ENCODE peak calls at places on chromosomes 1 and 21, in nine cellular contexts. B is anterior cingulate cortex; E is HT1080; Y is stimulated activated CD8-positive, alpha-beta memory T cell treated with anti-CD3 and anti-CD28 coated beads, Interleukin-4, amount 100 ng/mL, for 1 hour; J is activated T-cell treated with anti-CD3 and anti-CD28 coated beads, Interleukin-2, amount 50 U/mL, for 24 hours; P is HEK293T; G is neural progenitor cell; L is ELF-1; M is ELR. D is an unnamed sample.

GRCh38 chr1:65420590-65421340 is at the start of the genes LEPR and LEPROT:
- DNase-seq in B (no peak), E (no peak), Y (no peak), J (no peak), P (no peak), G (peak), L (peak), M (no peak), D (peak)

GRCh38 chr1:158989424-158989823 is 20.3 kb upstream of the IFI16 start:
- DNase-seq in B (no peak), E (no peak), Y (no peak), J (no peak), P (no peak), G (no peak), L (no peak), M (no peak), D (no peak)

GRCh38 chr1:234975941-234976871 is 152.4 kb downstream of the TOMM20 start:
- DNase-seq in B (no peak), E (no peak), Y (no peak), J (no peak), P (no peak), G (no peak), L (no peak), M (no peak), D (no peak)

GRCh38 chr1:53511323-53511932 is 52.2 kb downstream of the DMRTB1 start:
- DNase-seq in B (no peak), E (no peak), Y (no peak), J (no peak), P (no peak), G (no peak), L (no peak), M (no peak), D (no peak)

GRCh38 chr21:32770514-32771133 is 931 bp downstream of the PAXBP1 start:
- DNase-seq in B (no peak), E (peak), Y (no peak), J (no peak), P (no peak), G (no peak), L (peak), M (peak), D (no peak)

GRCh38 chr1:3174487-3175247 is 105.7 kb downstream of the PRDM16 start:
- DNase-seq in B (peak), E (no peak), Y (no peak), J (no peak), P (no peak), G (no peak), L (no peak), M (no peak), D (no peak)

GRCh38 chr1:117563492-117563875 is 42.4 kb upstream of the TENT5C start:
- DNase-seq in B (no peak), E (no peak), Y (no peak), J (no peak), P (no peak), G (no peak), L (no peak), M (no peak), D (no peak)

GRCh38 chr21:44949161-44950015 is 9.6 kb downstream of the SLX9 start:
- DNase-seq in B (peak), E (peak), Y (peak), J (peak), P (peak), G (peak), L (peak), M (peak), D (peak)

GRCh38 chr1:39063775-39064174 is 37.6 kb downstream of the NDUFS5 start:
- DNase-seq in B (no peak), E (no peak), Y (no peak), J (no peak), P (no peak), G (no peak), L (no peak), M (no peak), D (no peak)

GRCh38 chr1:203270448-203270847 is 34.9 kb upstream of the BTG2 start:
- DNase-seq in B (no peak), E (no peak), Y (no peak), J (no peak), P (no peak), G (no peak), L (no peak), M (no peak), D (no peak)

GRCh38 chr1:218817747-218818146 is 355.9 kb upstream of the LYPLAL1 start:
- DNase-seq in B (no peak), E (no peak), Y (no peak), J (no peak), P (no peak), G (no peak), L (peak), M (no peak), D (no peak)

GRCh38 chr1:152654110-152654509 is 9.1 kb upstream of the LCE2D start:
- DNase-seq in B (peak), E (peak), Y (no peak), J (peak), P (peak), G (peak), L (peak), M (peak), D (peak)

GRCh38 chr21:15552914-15553491 is 176.8 kb upstream of the USP25 start:
- DNase-seq in B (no peak), E (no peak), Y (no peak), J (no peak), P (no peak), G (no peak), L (no peak), M (peak), D (peak)

GRCh38 chr1:196538473-196538872 is 69.8 kb downstream of the KCNT2 start:
- DNase-seq in B (no peak), E (peak), Y (no peak), J (no peak), P (no peak), G (peak), L (peak), M (no peak), D (no peak)

GRCh38 chr1:178224358-178224757 is 130.5 kb downstream of the RASAL2 start:
- DNase-seq in B (no peak), E (no peak), Y (no peak), J (no peak), P (no peak), G (no peak), L (no peak), M (no peak), D (no peak)

GRCh38 chr1:179774033-179774432 is 30.9 kb downstream of the FAM163A start:
- DNase-seq in B (no peak), E (no peak), Y (no peak), J (no peak), P (no peak), G (no peak), L (peak), M (no peak), D (no peak)